ENCODE peak calls at places on chromosomes 5 and 9, in nine cellular contexts. N, D, L, H, G, A, S, E and I are unnamed samples.

GRCh38 chr9:122821278-122821952 is 7.0 kb downstream of the PDCL start:
- DNase-seq in N (no peak), D (no peak), L (peak), H (no peak), G (no peak), A (no peak), S (peak), E (peak), I (no peak)

GRCh38 chr5:96743065-96743768 is 64.5 kb downstream of the ERAP1 start:
- DNase-seq in N (peak), D (no peak), L (no peak), H (peak), G (no peak), A (no peak), S (no peak), E (no peak), I (no peak)

GRCh38 chr9:129383005-129383414 is 204.9 kb upstream of the IER5L start:
- DNase-seq in N (peak), D (no peak), L (peak), H (peak), G (no peak), A (peak), S (no peak), E (peak), I (peak)

GRCh38 chr9:105127863-105128220 is 116.6 kb upstream of the SLC44A1 start:
- DNase-seq in N (no peak), D (no peak), L (no peak), H (peak), G (no peak), A (no peak), S (no peak), E (no peak), I (peak)

GRCh38 chr5:132747064-132747692 is at the start of gene CCNI2:
- DNase-seq in N (peak), D (peak), L (peak), H (no peak), G (no peak), A (no peak), S (no peak), E (no peak), I (no peak)

GRCh38 chr9:108257387-108257786 is 598.4 kb downstream of the ACTL7B start:
- DNase-seq in N (no peak), D (no peak), L (no peak), H (no peak), G (no peak), A (no peak), S (no peak), E (no peak), I (no peak)

GRCh38 chr5:55360190-55360589 is 52.4 kb downstream of the MTREX start:
- DNase-seq in N (no peak), D (peak), L (no peak), H (peak), G (no peak), A (no peak), S (no peak), E (no peak), I (no peak)

GRCh38 chr5:81819556-81820314 is 68.8 kb upstream of the SSBP2 start:
- DNase-seq in N (no peak), D (peak), L (no peak), H (peak), G (no peak), A (no peak), S (no peak), E (no peak), I (no peak)

GRCh38 chr9:91486699-91487497 is 63.3 kb upstream of the NFIL3 start:
- DNase-seq in N (no peak), D (no peak), L (no peak), H (no peak), G (no peak), A (no peak), S (peak), E (peak), I (peak)

GRCh38 chr9:76257224-76257794 is 136.9 kb downstream of the RFK start:
- DNase-seq in N (no peak), D (no peak), L (no peak), H (no peak), G (no peak), A (no peak), S (no peak), E (no peak), I (no peak)

GRCh38 chr5:135441919-135442318 is 5.2 kb downstream of the DCANP1 start:
- DNase-seq in N (no peak), D (no peak), L (peak), H (no peak), G (no peak), A (no peak), S (no peak), E (no peak), I (no peak)

GRCh38 chr5:90888511-90889324 is 330.1 kb downstream of the ADGRV1 start:
- DNase-seq in N (no peak), D (peak), L (no peak), H (peak), G (no peak), A (no peak), S (no peak), E (no peak), I (no peak)

GRCh38 chr5:65803699-65804426 is 81.9 kb downstream of the NLN start:
- DNase-seq in N (no peak), D (no peak), L (no peak), H (no peak), G (no peak), A (no peak), S (no peak), E (no peak), I (peak)

GRCh38 chr5:177194278-177194677 is 60.7 kb downstream of the NSD1 start:
- DNase-seq in N (peak), D (peak), L (no peak), H (peak), G (no peak), A (peak), S (no peak), E (no peak), I (peak)

GRCh38 chr5:12023614-12024241 is 119.5 kb upstream of the CTNND2 start:
- DNase-seq in N (peak), D (peak), L (no peak), H (peak), G (peak), A (no peak), S (peak), E (no peak), I (peak)

GRCh38 chr9:37324261-37324683 is 98.2 kb upstream of the GRHPR start:
- DNase-seq in N (no peak), D (no peak), L (no peak), H (no peak), G (no peak), A (no peak), S (peak), E (no peak), I (peak)

GRCh38 chr9:129306318-129306973 is 128.4 kb upstream of the IER5L start:
- DNase-seq in N (no peak), D (no peak), L (peak), H (no peak), G (no peak), A (no peak), S (no peak), E (no peak), I (no peak)

GRCh38 chr5:140319833-140320232 is 16.9 kb upstream of the PFDN1 start:
- DNase-seq in N (no peak), D (no peak), L (no peak), H (no peak), G (no peak), A (no peak), S (no peak), E (no peak), I (no peak)

GRCh38 chr9:14661421-14662059 is 31.7 kb downstream of the ZDHHC21 start:
- DNase-seq in N (peak), D (peak), L (no peak), H (peak), G (no peak), A (no peak), S (peak), E (no peak), I (peak)

GRCh38 chr9:84839538-84839937 is 170.0 kb downstream of the NTRK2 start:
- DNase-seq in N (no peak), D (no peak), L (no peak), H (no peak), G (no peak), A (no peak), S (no peak), E (no peak), I (peak)

GRCh38 chr9:69949396-69949795 is 94.3 kb upstream of the MAMDC2 start:
- DNase-seq in N (no peak), D (no peak), L (no peak), H (no peak), G (no peak), A (no peak), S (no peak), E (no peak), I (peak)

GRCh38 chr5:983238-983524 is 25.4 kb upstream of the NKD2 start:
- DNase-seq in N (no peak), D (no peak), L (no peak), H (no peak), G (no peak), A (no peak), S (no peak), E (no peak), I (no peak)

GRCh38 chr5:7779663-7780030 is 71.3 kb downstream of the CFAP90 start:
- DNase-seq in N (no peak), D (no peak), L (no peak), H (no peak), G (no peak), A (no peak), S (no peak), E (no peak), I (no peak)

GRCh38 chr9:134283111-134283515 is 43.1 kb upstream of the RXRA start:
- DNase-seq in N (no peak), D (no peak), L (peak), H (peak), G (no peak), A (no peak), S (no peak), E (peak), I (no peak)

GRCh38 chr5:150298701-150299451 is 3.8 kb downstream of the ARSI start:
- DNase-seq in N (no peak), D (peak), L (no peak), H (peak), G (no peak), A (no peak), S (no peak), E (no peak), I (peak)

GRCh38 chr5:1465117-1465516 is 19.9 kb upstream of the SLC6A3 start:
- DNase-seq in N (no peak), D (no peak), L (no peak), H (no peak), G (no peak), A (no peak), S (no peak), E (no peak), I (no peak)

GRCh38 chr5:143261748-143262392 is 141.6 kb downstream of the NR3C1 start:
- DNase-seq in N (no peak), D (no peak), L (no peak), H (peak), G (no peak), A (no peak), S (no peak), E (no peak), I (no peak)

GRCh38 chr5:53373420-53374188 is 106.8 kb upstream of the FST start:
- DNase-seq in N (no peak), D (no peak), L (no peak), H (no peak), G (no peak), A (no peak), S (no peak), E (no peak), I (peak)

GRCh38 chr5:151381899-151382298 is 34.5 kb upstream of the SLC36A2 start:
- DNase-seq in N (no peak), D (no peak), L (no peak), H (no peak), G (no peak), A (no peak), S (no peak), E (no peak), I (no peak)

GRCh38 chr5:68730220-68731010 is 363.4 kb upstream of the SLC30A5 start:
- DNase-seq in N (no peak), D (peak), L (no peak), H (no peak), G (no peak), A (no peak), S (no peak), E (peak), I (peak)

GRCh38 chr5:143200781-143201398 is 202.6 kb downstream of the NR3C1 start:
- DNase-seq in N (no peak), D (peak), L (no peak), H (no peak), G (no peak), A (no peak), S (no peak), E (no peak), I (peak)

GRCh38 chr9:2686884-2687283 is 30.4 kb upstream of the KCNV2 start:
- DNase-seq in N (peak), D (no peak), L (no peak), H (no peak), G (no peak), A (no peak), S (no peak), E (no peak), I (no peak)

GRCh38 chr9:114016101-114016500 is 62.0 kb downstream of the AMBP start:
- DNase-seq in N (no peak), D (no peak), L (no peak), H (no peak), G (no peak), A (no peak), S (no peak), E (peak), I (no peak)
- H3K27ac ChIP-seq in N (no peak), D (no peak), L (no peak), H (no peak), G (no peak), A (no peak), S (no peak), E (no peak), I (no peak)

GRCh38 chr5:93427316-93427715 is 153.7 kb downstream of the NR2F1-AS1 start:
- DNase-seq in N (no peak), D (no peak), L (no peak), H (no peak), G (no peak), A (no peak), S (no peak), E (no peak), I (no peak)

GRCh38 chr5:93428868-93429267 is 152.2 kb downstream of the NR2F1-AS1 start:
- DNase-seq in N (no peak), D (peak), L (no peak), H (peak), G (no peak), A (no peak), S (no peak), E (no peak), I (no peak)

GRCh38 chr5:93431255-93431654 is 149.8 kb downstream of the NR2F1-AS1 start:
- DNase-seq in N (no peak), D (no peak), L (no peak), H (no peak), G (no peak), A (no peak), S (no peak), E (no peak), I (no peak)

GRCh38 chr5:93430673-93431192 is 150.3 kb downstream of the NR2F1-AS1 start:
- DNase-seq in N (no peak), D (no peak), L (no peak), H (no peak), G (no peak), A (no peak), S (no peak), E (no peak), I (no peak)

DNA sequence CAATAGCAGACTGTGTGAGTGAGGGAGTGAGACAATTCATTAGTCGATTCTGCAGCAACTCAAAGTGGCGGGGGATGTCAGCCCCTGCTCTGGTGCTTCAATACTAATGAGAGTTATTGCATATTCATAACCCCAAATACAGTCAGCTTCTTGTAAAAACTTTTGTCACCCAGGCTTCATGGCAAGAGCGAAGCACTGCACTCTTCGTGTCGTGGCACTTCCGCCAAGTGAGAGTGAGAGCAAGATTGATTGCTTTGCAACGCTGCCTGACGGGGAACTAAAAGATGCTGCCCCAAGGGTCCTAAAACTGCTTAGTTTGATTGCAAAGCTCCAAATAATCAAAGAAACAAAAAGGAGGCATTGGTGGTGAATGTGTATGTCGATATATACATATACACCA is 150.9 kb downstream of the NR2F1-AS1 start:
- DNase-seq in N (no peak), D (no peak), L (no peak), H (no peak), G (no peak), A (no peak), S (no peak), E (no peak), I (no peak)
- H3K4me3 ChIP-seq in N (no peak), D (no peak), L (no peak), H (no peak), G (no peak), A (no peak), S (no peak), E (no peak), I (no peak)

DNA sequence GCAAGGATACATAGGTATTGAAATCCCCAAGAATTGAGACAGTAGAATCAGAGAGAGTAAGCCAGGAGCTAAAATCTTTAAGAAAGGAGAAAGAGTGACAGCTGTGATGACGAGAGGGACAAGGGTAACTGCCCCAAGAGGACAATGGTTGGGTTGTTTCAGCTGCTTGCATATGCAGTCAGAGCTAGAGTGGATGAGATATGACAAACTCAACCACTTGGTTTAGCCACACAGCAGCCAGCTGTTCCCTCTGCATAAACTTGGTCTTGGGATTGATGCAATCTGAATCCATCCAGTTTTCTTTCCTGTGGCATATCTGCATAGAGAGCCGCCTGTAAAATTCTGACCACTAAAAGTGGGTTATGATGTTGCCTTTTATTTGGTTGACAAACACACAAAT is 100.7 kb downstream of the ZNF622 start:
- DNase-seq in N (no peak), D (no peak), L (no peak), H (no peak), G (no peak), A (no peak), S (no peak), E (no peak), I (no peak)
- H3K27ac ChIP-seq in N (no peak), D (no peak), L (no peak), H (no peak), G (no peak), A (no peak), S (no peak), E (no peak), I (no peak)

DNA sequence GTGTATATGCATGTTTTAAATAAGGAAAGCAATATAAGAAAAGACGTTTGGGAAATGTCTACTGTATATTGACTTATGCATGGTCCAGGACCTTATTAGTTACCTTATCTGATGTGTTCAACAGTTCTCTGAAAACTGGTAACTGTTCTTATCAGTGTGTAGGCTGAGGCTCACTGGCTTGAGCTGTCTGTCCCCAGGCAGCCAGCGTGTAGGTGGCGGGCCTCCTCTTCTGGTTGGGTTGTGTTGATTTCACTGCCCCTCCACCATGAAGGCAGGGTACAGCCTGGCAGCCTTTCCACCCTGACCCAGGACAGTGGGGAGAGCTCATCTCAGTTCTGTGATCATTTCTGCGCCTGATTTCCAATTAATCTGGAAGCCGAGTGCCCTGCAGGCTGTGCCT is 38.7 kb upstream of the SEMA4D start:
- DNase-seq in N (no peak), D (no peak), L (no peak), H (no peak), G (no peak), A (no peak), S (no peak), E (no peak), I (no peak)
- H3K4me3 ChIP-seq in N (no peak), D (no peak), L (no peak), H (no peak), G (no peak), A (no peak), S (no peak), E (no peak), I (no peak)

GRCh38 chr9:124831642-124832364 is 21.5 kb upstream of the WDR38 start:
- DNase-seq in N (no peak), D (no peak), L (no peak), H (no peak), G (no peak), A (no peak), S (no peak), E (peak), I (no peak)
- H3K27ac ChIP-seq in N (no peak), D (no peak), L (no peak), H (no peak), G (no peak), A (no peak), S (no peak), E (no peak), I (peak)